ENCODE peak calls at places on chromosomes 7 and 10, in six cellular contexts. One of them, this sample, is unnamed.

GRCh38 chr10:94205370-94205930 is 157.3 kb downstream of the NOC3L start:
- DNase-seq in DND-41: no peak
- DNase-seq in PC-3: no peak
- DNase-seq in WTC11: no peak
- DNase-seq in cardiac fibroblast: peak; percentile 21
- DNase-seq in CD4-positive, alpha-beta T cell: no peak
- DNase-seq in this sample: no peak

GRCh38 chr7:15932318-15932717 is 245.8 kb upstream of the MEOX2 start:
- DNase-seq in CD4-positive, alpha-beta T cell: no peak
- DNase-seq in WTC11: no peak
- DNase-seq in DND-41: no peak
- DNase-seq in PC-3: no peak
- DNase-seq in cardiac fibroblast: no peak
- DNase-seq in this sample: no peak

GRCh38 chr7:118286131-118286530 is 61.6 kb downstream of the ANKRD7 start:
- DNase-seq in WTC11: no peak
- DNase-seq in DND-41: peak; percentile 30
- DNase-seq in PC-3: no peak
- DNase-seq in cardiac fibroblast: no peak
- DNase-seq in CD4-positive, alpha-beta T cell: no peak
- DNase-seq in this sample: no peak

GRCh38 chr10:62732841-62733653 is 71.5 kb upstream of the ADO start:
- DNase-seq in WTC11: no peak
- DNase-seq in PC-3: peak; percentile 100
- DNase-seq in DND-41: no peak
- DNase-seq in cardiac fibroblast: peak; percentile 3
- DNase-seq in CD4-positive, alpha-beta T cell: peak; percentile 39
- DNase-seq in this sample: peak; percentile 71

GRCh38 chr10:3755440-3756359 is 29.3 kb downstream of the KLF6 start:
- DNase-seq in CD4-positive, alpha-beta T cell: no peak
- DNase-seq in WTC11: no peak
- DNase-seq in PC-3: peak; percentile 32
- DNase-seq in cardiac fibroblast: peak; percentile 82
- DNase-seq in DND-41: no peak
- DNase-seq in this sample: no peak

GRCh38 chr10:132574783-132575319 is 37.3 kb downstream of the INPP5A start:
- DNase-seq in PC-3: peak; percentile 72
- DNase-seq in cardiac fibroblast: peak; percentile 49
- DNase-seq in DND-41: no peak
- DNase-seq in CD4-positive, alpha-beta T cell: no peak
- DNase-seq in WTC11: peak; percentile 50
- DNase-seq in this sample: no peak

GRCh38 chr10:62817120-62817762 is 1.1 kb upstream of the EGR2 start:
- DNase-seq in WTC11: no peak
- DNase-seq in PC-3: peak; percentile 70
- DNase-seq in DND-41: peak; percentile 67
- DNase-seq in cardiac fibroblast: peak; percentile 62
- DNase-seq in CD4-positive, alpha-beta T cell: peak; percentile 58
- DNase-seq in this sample: peak; percentile 45

GRCh38 chr7:155862088-155862487 is 49.8 kb upstream of the SHH start:
- DNase-seq in DND-41: no peak
- DNase-seq in CD4-positive, alpha-beta T cell: no peak
- DNase-seq in PC-3: peak; percentile 87
- DNase-seq in WTC11: no peak
- DNase-seq in cardiac fibroblast: no peak
- DNase-seq in this sample: peak; percentile 48

GRCh38 chr7:24356758-24357386 is 72.9 kb downstream of the NPY start:
- DNase-seq in DND-41: no peak
- DNase-seq in CD4-positive, alpha-beta T cell: no peak
- DNase-seq in WTC11: no peak
- DNase-seq in cardiac fibroblast: no peak
- DNase-seq in PC-3: no peak
- DNase-seq in this sample: no peak

GRCh38 chr7:47458057-47458456 is 123.9 kb downstream of the TNS3 start:
- DNase-seq in PC-3: peak; percentile 43
- DNase-seq in cardiac fibroblast: peak; percentile 68
- DNase-seq in WTC11: no peak
- DNase-seq in CD4-positive, alpha-beta T cell: no peak
- DNase-seq in DND-41: no peak
- DNase-seq in this sample: peak; percentile 78

GRCh38 chr7:5528071-5528814 is 104.6 kb upstream of the TNRC18 start:
- DNase-seq in DND-41: peak; percentile 35
- DNase-seq in PC-3: no peak
- DNase-seq in WTC11: no peak
- DNase-seq in CD4-positive, alpha-beta T cell: peak; percentile 51
- DNase-seq in cardiac fibroblast: peak; percentile 54
- DNase-seq in this sample: peak; percentile 51

GRCh38 chr10:30591249-30591670 is 38.3 kb downstream of the LYZL2 start:
- DNase-seq in cardiac fibroblast: peak; percentile 73
- DNase-seq in PC-3: peak; percentile 61
- DNase-seq in WTC11: peak; percentile 37
- DNase-seq in CD4-positive, alpha-beta T cell: no peak
- DNase-seq in DND-41: peak; percentile 35
- DNase-seq in this sample: peak; percentile 77

GRCh38 chr7:92841192-92841591 is 4.8 kb upstream of the CDK6 start:
- DNase-seq in WTC11: no peak
- DNase-seq in cardiac fibroblast: no peak
- DNase-seq in DND-41: no peak
- DNase-seq in CD4-positive, alpha-beta T cell: no peak
- DNase-seq in PC-3: no peak
- DNase-seq in this sample: no peak

GRCh38 chr7:44678468-44679179 is 70.0 kb upstream of the ZMIZ2 start:
- DNase-seq in WTC11: no peak
- DNase-seq in CD4-positive, alpha-beta T cell: no peak
- DNase-seq in cardiac fibroblast: peak; percentile 84
- DNase-seq in PC-3: no peak
- DNase-seq in DND-41: no peak
- DNase-seq in this sample: peak; percentile 93

GRCh38 chr7:602341-603141 is 82.9 kb upstream of the PDGFA start:
- DNase-seq in cardiac fibroblast: no peak
- DNase-seq in DND-41: no peak
- DNase-seq in PC-3: no peak
- DNase-seq in CD4-positive, alpha-beta T cell: no peak
- DNase-seq in WTC11: peak; percentile 28
- DNase-seq in this sample: no peak

GRCh38 chr7:7934127-7934526 is 34.5 kb upstream of the GLCCI1 start:
- DNase-seq in cardiac fibroblast: no peak
- DNase-seq in WTC11: no peak
- DNase-seq in CD4-positive, alpha-beta T cell: no peak
- DNase-seq in PC-3: no peak
- DNase-seq in DND-41: no peak
- DNase-seq in this sample: no peak

GRCh38 chr7:154620307-154620706 is 382.6 kb downstream of the PAXIP1 start:
- DNase-seq in CD4-positive, alpha-beta T cell: no peak
- DNase-seq in WTC11: no peak
- DNase-seq in cardiac fibroblast: no peak
- DNase-seq in DND-41: no peak
- DNase-seq in PC-3: no peak
- DNase-seq in this sample: no peak
- TF ChIP-seq CTCF in CD4-positive, alpha-beta T cell: no peak
- TF ChIP-seq CTCF in WTC11: no peak
- TF ChIP-seq CTCF in cardiac fibroblast: no peak
- TF ChIP-seq CTCF in DND-41: no peak
- TF ChIP-seq CTCF in PC-3: no peak
- TF ChIP-seq CTCF in this sample: no peak

GRCh38 chr10:13099666-13100348 is at the start of gene OPTN:
- DNase-seq in PC-3: peak; percentile 59
- DNase-seq in DND-41: peak; percentile 51
- DNase-seq in CD4-positive, alpha-beta T cell: peak; percentile 75
- DNase-seq in cardiac fibroblast: peak; percentile 81
- DNase-seq in WTC11: peak; percentile 80
- DNase-seq in this sample: peak; percentile 81
- TF ChIP-seq CTCF in PC-3: peak; percentile 75
- TF ChIP-seq CTCF in DND-41: peak; percentile 63
- TF ChIP-seq CTCF in CD4-positive, alpha-beta T cell: peak; percentile 42
- TF ChIP-seq CTCF in cardiac fibroblast: peak; percentile 83
- TF ChIP-seq CTCF in WTC11: no peak
- TF ChIP-seq CTCF in this sample: peak; percentile 75

DNA sequence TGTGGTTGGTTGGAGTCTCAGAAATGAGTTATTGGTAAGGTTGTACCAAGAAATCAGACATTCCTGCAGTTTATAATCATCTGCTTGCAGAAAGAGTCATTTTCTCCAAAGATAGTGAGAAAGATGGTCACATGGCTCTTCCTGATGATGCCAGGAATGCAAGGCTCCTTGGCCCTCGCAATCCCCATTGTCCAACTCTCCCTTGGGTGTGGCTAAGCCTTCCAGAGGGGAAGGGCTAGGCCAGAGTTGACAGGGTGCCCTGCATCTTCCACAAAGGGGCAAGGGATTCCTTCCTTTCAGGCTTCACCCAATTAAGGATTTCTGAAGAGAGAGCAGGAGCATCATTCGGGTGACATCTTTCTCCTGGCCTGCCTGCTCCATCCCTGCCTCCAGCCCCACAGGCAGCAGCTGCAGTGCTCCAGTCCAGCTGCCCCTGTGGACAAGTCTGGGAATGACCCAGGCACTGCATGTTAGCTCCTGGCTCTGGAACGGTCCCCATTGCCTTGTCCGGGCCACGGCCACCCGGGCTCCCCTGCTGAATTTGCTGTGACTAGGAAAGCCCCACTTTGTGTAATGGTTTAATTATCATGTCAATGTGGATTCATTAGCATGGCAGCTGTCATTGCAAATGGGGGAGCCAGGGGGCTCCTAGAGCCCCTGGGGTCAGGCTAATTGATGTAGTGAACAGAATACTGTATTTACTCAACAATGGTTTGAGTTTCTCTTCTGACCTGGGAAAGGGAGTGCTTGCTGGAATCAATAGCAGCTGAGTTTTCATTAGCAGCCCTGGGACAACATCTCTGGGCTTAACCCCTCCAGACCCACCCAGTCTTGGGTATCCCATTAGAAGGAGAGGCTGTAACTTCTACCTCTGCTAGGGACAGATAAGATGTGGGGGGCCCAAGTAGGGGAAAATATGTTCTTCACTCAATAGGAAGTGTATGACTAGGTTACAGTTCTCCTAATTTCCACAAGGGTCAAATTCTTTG is 112.6 kb upstream of the TBX20 start:
- DNase-seq in CD4-positive, alpha-beta T cell: no peak
- DNase-seq in WTC11: peak; percentile 66
- DNase-seq in cardiac fibroblast: no peak
- DNase-seq in PC-3: no peak
- DNase-seq in DND-41: no peak
- DNase-seq in this sample: no peak
- TF ChIP-seq CTCF in CD4-positive, alpha-beta T cell: no peak
- TF ChIP-seq CTCF in WTC11: peak; percentile 29
- TF ChIP-seq CTCF in cardiac fibroblast: no peak
- TF ChIP-seq CTCF in PC-3: no peak
- TF ChIP-seq CTCF in DND-41: no peak
- TF ChIP-seq CTCF in this sample: no peak

GRCh38 chr7:125316451-125316850 is 386.8 kb upstream of the POT1 start:
- DNase-seq in CD4-positive, alpha-beta T cell: no peak
- DNase-seq in PC-3: peak; percentile 56
- DNase-seq in WTC11: peak; percentile 63
- DNase-seq in DND-41: no peak
- DNase-seq in cardiac fibroblast: peak; percentile 26
- DNase-seq in this sample: peak; percentile 61
- TF ChIP-seq CTCF in CD4-positive, alpha-beta T cell: no peak
- TF ChIP-seq CTCF in PC-3: peak; percentile 48
- TF ChIP-seq CTCF in WTC11: peak; percentile 12
- TF ChIP-seq CTCF in DND-41: no peak
- TF ChIP-seq CTCF in cardiac fibroblast: no peak
- TF ChIP-seq CTCF in this sample: peak; percentile 29

GRCh38 chr10:14971867-14972448 is 12.8 kb downstream of the MEIG1 start:
- DNase-seq in WTC11: peak; percentile 61
- DNase-seq in DND-41: peak; percentile 62
- DNase-seq in PC-3: peak; percentile 13
- DNase-seq in CD4-positive, alpha-beta T cell: peak; percentile 62
- DNase-seq in cardiac fibroblast: peak; percentile 51
- DNase-seq in this sample: peak; percentile 42
- TF ChIP-seq CTCF in WTC11: no peak
- TF ChIP-seq CTCF in DND-41: peak; percentile 71
- TF ChIP-seq CTCF in PC-3: peak; percentile 50
- TF ChIP-seq CTCF in CD4-positive, alpha-beta T cell: peak; percentile 70
- TF ChIP-seq CTCF in cardiac fibroblast: peak; percentile 71
- TF ChIP-seq CTCF in this sample: peak; percentile 47

DNA sequence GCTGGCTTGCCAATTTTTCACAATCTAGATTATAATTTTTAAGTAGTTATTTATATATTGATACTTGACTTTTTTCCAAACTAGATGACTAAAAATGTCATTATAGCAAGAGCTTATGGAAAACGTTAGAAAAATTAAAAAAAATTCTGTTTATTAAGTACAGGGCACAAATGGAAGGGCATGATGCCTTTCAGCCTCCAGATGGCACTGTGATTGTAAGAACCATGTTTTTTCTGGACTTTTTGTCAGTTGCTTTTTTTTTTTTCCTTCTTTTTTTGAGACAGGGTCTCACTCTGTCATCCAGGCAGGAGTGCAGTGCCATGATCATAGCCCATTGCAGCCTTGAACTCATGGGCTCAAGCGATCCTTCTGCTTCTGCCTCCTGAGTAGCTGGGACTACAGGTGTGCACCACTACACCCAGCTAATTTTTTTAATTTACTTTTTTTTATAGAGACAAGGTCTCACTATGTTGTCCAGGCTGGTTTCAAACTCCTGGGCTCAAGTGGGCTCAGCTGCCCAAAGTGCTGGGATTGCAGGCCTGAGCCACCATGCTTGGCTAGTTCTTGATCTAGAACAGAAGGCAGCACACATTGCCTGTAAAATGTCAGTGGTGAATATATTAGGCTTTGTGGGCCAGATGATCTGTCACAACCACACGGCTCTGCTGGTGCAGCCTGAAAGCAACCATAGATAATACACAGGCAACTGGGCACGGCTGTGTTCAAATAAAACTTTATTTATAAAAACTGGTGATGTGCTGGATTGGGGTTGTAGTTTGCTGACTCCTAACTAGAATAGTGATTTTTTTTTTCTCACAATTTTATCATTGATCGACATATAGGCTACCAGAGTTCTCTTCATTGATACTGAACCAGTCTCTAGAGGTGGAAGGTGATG is 27.4 kb downstream of the UCMA start:
- DNase-seq in PC-3: peak; percentile 9
- DNase-seq in DND-41: no peak
- DNase-seq in WTC11: no peak
- DNase-seq in cardiac fibroblast: peak; percentile 76
- DNase-seq in CD4-positive, alpha-beta T cell: no peak
- DNase-seq in this sample: peak; percentile 4
- TF ChIP-seq CTCF in PC-3: peak; percentile 50
- TF ChIP-seq CTCF in DND-41: peak; percentile 46
- TF ChIP-seq CTCF in WTC11: peak; percentile 27
- TF ChIP-seq CTCF in cardiac fibroblast: peak; percentile 55
- TF ChIP-seq CTCF in CD4-positive, alpha-beta T cell: peak; percentile 31
- TF ChIP-seq CTCF in this sample: peak; percentile 48

GRCh38 chr10:22005763-22006162 is 2.2 kb upstream of the DNAJC1 start:
- DNase-seq in DND-41: peak; percentile 47
- DNase-seq in PC-3: no peak
- DNase-seq in cardiac fibroblast: no peak
- DNase-seq in WTC11: no peak
- DNase-seq in CD4-positive, alpha-beta T cell: no peak
- DNase-seq in this sample: no peak

GRCh38 chr10:22003964-22004281 is 393 bp upstream of the DNAJC1 start:
- DNase-seq in CD4-positive, alpha-beta T cell: no peak
- DNase-seq in PC-3: no peak
- DNase-seq in cardiac fibroblast: no peak
- DNase-seq in WTC11: no peak
- DNase-seq in DND-41: no peak
- DNase-seq in this sample: no peak

GRCh38 chr10:22002531-22003110 is 909 bp downstream of the DNAJC1 start:
- DNase-seq in WTC11: no peak
- DNase-seq in cardiac fibroblast: peak; percentile 67
- DNase-seq in PC-3: peak; percentile 27
- DNase-seq in CD4-positive, alpha-beta T cell: no peak
- DNase-seq in DND-41: peak; percentile 33
- DNase-seq in this sample: peak; percentile 61

GRCh38 chr10:22006379-22006884 is 2.9 kb upstream of the DNAJC1 start:
- DNase-seq in WTC11: no peak
- DNase-seq in PC-3: no peak
- DNase-seq in cardiac fibroblast: no peak
- DNase-seq in DND-41: no peak
- DNase-seq in CD4-positive, alpha-beta T cell: no peak
- DNase-seq in this sample: no peak

GRCh38 chr10:22003111-22003963 is at the start of gene DNAJC1:
- DNase-seq in DND-41: peak; percentile 97
- DNase-seq in PC-3: peak; percentile 95
- DNase-seq in WTC11: peak; percentile 100
- DNase-seq in CD4-positive, alpha-beta T cell: peak; percentile 99
- DNase-seq in cardiac fibroblast: peak; percentile 96
- DNase-seq in this sample: peak; percentile 97
- TF ChIP-seq CTCF in DND-41: peak; percentile 18
- TF ChIP-seq CTCF in PC-3: no peak
- TF ChIP-seq CTCF in WTC11: no peak
- TF ChIP-seq CTCF in CD4-positive, alpha-beta T cell: no peak
- TF ChIP-seq CTCF in cardiac fibroblast: peak; percentile 1
- TF ChIP-seq CTCF in this sample: no peak